ENCODE peak calls at places on chromosomes 4 and X, in nine cellular contexts. C is HCT116, K is mammary epithelial cell, B is H9, J is neural progenitor cell, O is GM23248, U is GM23338, H is hepatocyte, N is fibroblast of lung. E is an unnamed sample. For H3K4me1, the result is how much of the 10 kb centered on the place peaks cover.

GRCh38 chr4:186832906-186833305 is 109.2 kb upstream of the FAT1 start:
- DNase-seq in C (no peak), K (peak), B (no peak), J (no peak), O (no peak), U (no peak), H (no peak), N (no peak), E (no peak)

GRCh38 chrX:48989483-48989882 is 12.6 kb downstream of the GRIPAP1 start:
- DNase-seq in C (no peak), K (no peak), B (no peak), J (no peak), O (no peak), U (no peak), H (no peak), N (no peak), E (no peak)

GRCh38 chr4:73705056-73705432 is 35.3 kb upstream of the CXCL8 start:
- DNase-seq in C (no peak), K (peak), B (no peak), J (peak), O (peak), U (peak), H (no peak), N (peak), E (no peak)

GRCh38 chrX:84932814-84933213 is 70.9 kb upstream of the APOOL start:
- DNase-seq in C (no peak), K (no peak), B (no peak), J (no peak), O (no peak), U (no peak), H (no peak), N (no peak), E (no peak)

GRCh38 chr4:102343964-102344519 is 1.2 kb downstream of the SLC39A8 start:
- DNase-seq in C (peak), K (no peak), B (no peak), J (peak), O (no peak), U (no peak), H (peak), N (no peak), E (no peak)

GRCh38 chr4:31183256-31183655 is 463.1 kb downstream of the PCDH7 start:
- DNase-seq in C (no peak), K (no peak), B (no peak), J (no peak), O (no peak), U (no peak), H (no peak), N (no peak), E (no peak)

GRCh38 chr4:110287130-110287529 is 88.7 kb upstream of the ELOVL6 start:
- DNase-seq in C (peak), K (peak), B (no peak), J (no peak), O (peak), U (no peak), H (no peak), N (peak), E (no peak)

GRCh38 chr4:98262431-98262830 is 1.2 kb downstream of the RAP1GDS1 start:
- DNase-seq in C (no peak), K (peak), B (no peak), J (no peak), O (peak), U (peak), H (no peak), N (no peak), E (no peak)

GRCh38 chr4:38902695-38903094 is 35.1 kb downstream of the FAM114A1 start:
- DNase-seq in C (no peak), K (peak), B (no peak), J (peak), O (peak), U (peak), H (peak), N (peak), E (no peak)

GRCh38 chrX:151370906-151371305 is 26.1 kb upstream of the VMA21 start:
- DNase-seq in C (no peak), K (no peak), B (peak), J (peak), O (peak), U (peak), H (no peak), N (no peak), E (no peak)

GRCh38 chrX:69130448-69130847 is 34.8 kb downstream of the PJA1 start:
- DNase-seq in C (no peak), K (no peak), B (no peak), J (no peak), O (no peak), U (no peak), H (no peak), N (no peak), E (no peak)

GRCh38 chr4:134024251-134024650 is 177.3 kb downstream of the PABPC4L start:
- DNase-seq in C (peak), K (no peak), B (no peak), J (peak), O (peak), U (peak), H (peak), N (peak), E (no peak)

GRCh38 chrX:74525116-74525515 is 89.3 kb downstream of the RLIM start:
- DNase-seq in C (no peak), K (no peak), B (no peak), J (no peak), O (no peak), U (no peak), H (no peak), N (peak), E (no peak)

GRCh38 chr4:46124773-46125172 is 919 bp upstream of the GABRG1 start:
- DNase-seq in C (no peak), K (no peak), B (peak), J (peak), O (peak), U (peak), H (peak), N (no peak), E (no peak)

GRCh38 chr4:99921174-99921573 is 25.2 kb downstream of the DNAJB14 start:
- DNase-seq in C (no peak), K (no peak), B (no peak), J (no peak), O (no peak), U (no peak), H (no peak), N (no peak), E (no peak)

GRCh38 chrX:10327651-10328050 is 170.9 kb downstream of the CLCN4 start:
- DNase-seq in C (peak), K (no peak), B (peak), J (peak), O (no peak), U (peak), H (no peak), N (no peak), E (no peak)

GRCh38 chrX:45614853-45615252 is 414.2 kb upstream of the DIPK2B start:
- DNase-seq in C (no peak), K (peak), B (no peak), J (no peak), O (no peak), U (no peak), H (no peak), N (no peak), E (no peak)

GRCh38 chr4:118825799-118826198 is 10.1 kb downstream of the SEC24D start:
- DNase-seq in C (no peak), K (no peak), B (no peak), J (no peak), O (no peak), U (no peak), H (no peak), N (no peak), E (no peak)

GRCh38 chr4:118834070-118834469 is 1.9 kb downstream of the SEC24D start:
- DNase-seq in C (no peak), K (no peak), B (no peak), J (no peak), O (no peak), U (no peak), H (no peak), N (no peak), E (no peak)

GRCh38 chr4:118826723-118827444 is 9.0 kb downstream of the SEC24D start:
- DNase-seq in C (no peak), K (no peak), B (no peak), J (no peak), O (no peak), U (peak), H (no peak), N (no peak), E (no peak)

GRCh38 chr4:118833192-118833820 is 2.6 kb downstream of the SEC24D start:
- DNase-seq in C (no peak), K (no peak), B (no peak), J (no peak), O (no peak), U (no peak), H (no peak), N (no peak), E (no peak)

DNA sequence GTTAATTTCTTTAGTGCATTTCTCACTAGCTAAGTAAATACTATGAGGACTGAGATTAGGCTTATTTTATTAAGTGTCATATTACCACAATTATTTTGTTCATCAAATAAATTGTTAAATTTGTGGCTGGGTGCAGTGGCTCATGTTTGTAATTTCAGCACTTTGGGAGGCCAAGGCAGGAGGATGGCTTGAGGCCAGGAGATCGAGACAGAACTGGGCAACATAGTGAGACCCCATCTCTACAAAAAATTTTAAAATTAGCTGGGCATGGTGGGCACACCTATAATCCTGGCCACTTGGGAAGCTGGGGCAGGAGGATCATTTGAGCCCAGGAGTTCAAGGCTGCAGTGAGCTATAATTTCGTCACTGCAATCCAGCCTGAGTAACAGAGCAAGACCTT is 6.8 kb downstream of the SEC24D start:
- DNase-seq in C (no peak), K (no peak), B (no peak), J (no peak), O (no peak), U (no peak), H (no peak), N (no peak), E (no peak)
- H3K4me1 ChIP-seq in C (under half), K (under half), B (under half), J (under half), O (half or more), U (under half), H (under half), N (under half), E (under half)

GRCh38 chr4:188934320-188934975 is 795.2 kb downstream of the TRIML1 start:
- DNase-seq in C (peak), K (peak), B (no peak), J (no peak), O (peak), U (no peak), H (no peak), N (peak), E (peak)
- H3K27ac ChIP-seq in C (no peak), K (no peak), B (no peak), J (no peak), O (no peak), U (no peak), H (no peak), N (no peak), E (no peak)

GRCh38 chr4:5371415-5372190 is 320.3 kb downstream of the STK32B start:
- DNase-seq in C (no peak), K (no peak), B (no peak), J (no peak), O (peak), U (no peak), H (no peak), N (no peak), E (no peak)
- H2AFZ ChIP-seq in C (no peak), K (no peak), B (no peak), J (no peak), O (no peak), U (no peak), H (no peak), N (no peak), E (no peak)

DNA sequence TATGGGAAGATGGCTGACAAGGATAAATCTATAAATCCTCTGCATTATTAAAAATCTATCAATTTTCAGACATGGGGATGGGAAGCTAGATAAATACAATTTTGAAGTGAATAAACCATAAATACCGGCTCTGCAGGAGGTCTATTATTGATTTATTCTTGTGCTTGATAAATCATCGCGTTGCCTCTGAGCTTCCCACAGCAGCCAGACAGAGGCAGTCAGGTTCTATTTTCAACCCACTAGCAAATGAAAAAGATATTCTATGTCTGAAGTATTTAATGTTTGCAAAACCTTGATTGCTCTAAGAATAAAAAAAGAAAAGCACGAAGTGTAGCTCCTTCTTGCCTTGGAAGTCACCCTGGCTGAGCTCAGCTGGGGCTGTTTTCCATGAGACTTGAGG is 216.2 kb downstream of the DHRSX start:
- DNase-seq in C (no peak), K (no peak), B (no peak), J (no peak), O (no peak), U (no peak), H (no peak), N (no peak), E (no peak)
- H3K4me1 ChIP-seq in C (under half), K (under half), B (under half), J (under half), O (under half), U (under half), H (under half), N (under half), E (under half)

DNA sequence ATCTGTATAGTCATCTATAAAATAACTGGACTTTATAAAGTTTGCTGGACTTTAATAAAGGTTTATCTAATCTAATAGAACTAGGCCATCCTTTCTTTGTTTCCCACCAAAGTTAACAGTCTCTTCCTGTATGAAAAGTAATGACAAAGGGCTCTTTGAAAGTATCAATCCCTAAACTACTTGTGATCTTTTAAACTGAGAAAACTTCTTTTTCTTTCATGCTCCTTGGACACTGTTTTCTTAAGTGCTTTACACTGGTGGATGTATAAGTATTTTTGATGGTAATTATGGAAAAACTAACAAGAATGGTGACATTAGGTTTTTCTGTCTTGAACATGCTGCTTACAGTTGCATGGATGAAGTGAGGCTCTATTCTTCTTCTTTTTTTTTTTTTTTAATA is 2.4 kb upstream of the ZFX start:
- DNase-seq in C (no peak), K (no peak), B (no peak), J (no peak), O (no peak), U (no peak), H (no peak), N (no peak), E (no peak)
- H3K27ac ChIP-seq in C (peak), K (peak), B (no peak), J (peak), O (peak), U (no peak), H (peak), N (no peak), E (peak)

DNA sequence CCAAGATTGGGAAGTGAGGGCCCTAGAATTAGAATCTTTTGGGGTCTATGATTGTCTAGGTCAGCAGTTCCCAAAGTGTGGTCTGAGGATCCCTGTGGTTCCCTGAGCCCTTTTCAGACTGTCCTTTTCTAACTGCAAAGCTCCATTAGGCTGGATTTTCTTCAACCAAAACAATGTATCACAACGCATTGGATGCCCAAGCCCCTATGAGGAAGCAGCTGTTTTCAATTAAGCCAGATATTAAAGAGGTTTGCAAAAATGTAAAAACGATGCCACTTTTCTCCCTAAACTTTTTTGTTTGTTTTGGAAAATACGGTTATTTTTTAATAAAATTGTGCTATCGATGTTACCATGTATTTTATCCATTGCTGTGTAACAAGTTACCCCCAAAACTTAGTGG is 170.4 kb upstream of the BCOR start:
- DNase-seq in C (no peak), K (no peak), B (no peak), J (no peak), O (peak), U (no peak), H (no peak), N (no peak), E (no peak)
- H2AFZ ChIP-seq in C (no peak), K (no peak), B (no peak), J (no peak), O (no peak), U (no peak), H (no peak), N (no peak), E (no peak)

GRCh38 chr4:8427262-8427661 is 13.3 kb downstream of the ACOX3 start:
- DNase-seq in C (no peak), K (no peak), B (no peak), J (no peak), O (no peak), U (no peak), H (no peak), N (no peak), E (no peak)

GRCh38 chr4:8427761-8428287 is 12.7 kb downstream of the ACOX3 start:
- DNase-seq in C (no peak), K (peak), B (no peak), J (peak), O (peak), U (peak), H (peak), N (peak), E (no peak)

GRCh38 chr4:8419222-8420041 is 21.1 kb downstream of the ACOX3 start:
- DNase-seq in C (no peak), K (no peak), B (no peak), J (no peak), O (peak), U (no peak), H (no peak), N (peak), E (no peak)

GRCh38 chr4:8422786-8423185 is 17.7 kb downstream of the ACOX3 start:
- DNase-seq in C (no peak), K (no peak), B (no peak), J (no peak), O (no peak), U (no peak), H (no peak), N (no peak), E (no peak)

GRCh38 chr4:8422327-8422726 is 18.2 kb downstream of the ACOX3 start:
- DNase-seq in C (no peak), K (no peak), B (no peak), J (no peak), O (no peak), U (no peak), H (no peak), N (no peak), E (no peak)
- H3K4me1 ChIP-seq in C (under half), K (under half), B (under half), J (under half), O (under half), U (under half), H (under half), N (under half), E (under half)

DNA sequence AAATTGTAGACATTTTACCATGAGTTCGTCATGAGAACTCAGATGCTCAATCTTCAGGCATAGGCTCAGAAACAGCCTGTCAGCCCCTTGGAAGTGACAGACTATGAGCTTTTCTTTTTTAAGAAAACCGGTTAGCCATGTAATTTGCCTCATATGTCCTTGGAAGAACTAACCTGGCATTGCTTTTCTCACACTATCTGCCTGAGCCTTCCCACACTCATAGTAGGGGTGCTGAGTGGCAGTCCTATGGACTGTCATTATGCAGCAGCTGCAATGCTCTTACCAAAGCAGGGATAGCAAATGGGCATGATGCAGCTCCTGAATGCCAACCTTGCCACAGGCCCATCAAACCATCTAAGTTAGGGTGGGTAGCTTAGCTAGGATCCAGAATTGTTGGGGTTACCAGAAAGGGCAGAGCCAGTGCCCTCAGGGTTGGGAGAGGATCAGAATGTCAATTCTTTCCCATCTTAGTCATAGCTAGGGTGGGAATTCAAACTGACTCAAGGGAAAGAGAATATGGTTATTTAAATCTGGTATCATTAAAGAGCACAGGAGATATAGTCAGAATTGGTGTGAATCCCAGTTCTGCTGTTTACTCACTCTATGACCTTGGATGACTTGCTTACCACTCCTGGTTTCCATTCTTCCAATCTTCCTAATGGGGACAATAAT is 230.6 kb upstream of the CPEB2 start:
- DNase-seq in C (no peak), K (peak), B (no peak), J (no peak), O (no peak), U (no peak), H (no peak), N (no peak), E (peak)
- H3K27ac ChIP-seq in C (no peak), K (peak), B (no peak), J (no peak), O (no peak), U (no peak), H (no peak), N (no peak), E (peak)